ENCODE peak calls at places on chromosomes 5 and 9, in eight cellular contexts. One of them, this sample, is unnamed.

GRCh38 chr5:52786937-52787599 is 648 bp upstream of the ITGA1 start:
- DNase-seq in astrocyte of the spinal cord: peak
- DNase-seq in lung: peak
- DNase-seq in uterus: peak
- DNase-seq in GM23248: peak
- DNase-seq in neuronal stem cell: no peak
- DNase-seq in aorta: peak
- DNase-seq in gastrocnemius medialis: no peak
- DNase-seq in this sample: peak

GRCh38 chr5:107425541-107426031 is 245.2 kb downstream of the EFNA5 start:
- DNase-seq in neuronal stem cell: no peak
- DNase-seq in GM23248: peak
- DNase-seq in lung: no peak
- DNase-seq in uterus: no peak
- DNase-seq in gastrocnemius medialis: no peak
- DNase-seq in aorta: no peak
- DNase-seq in astrocyte of the spinal cord: peak
- DNase-seq in this sample: no peak

GRCh38 chr9:93090091-93090655 is 5.8 kb upstream of the CARD19 start:
- DNase-seq in gastrocnemius medialis: no peak
- DNase-seq in lung: no peak
- DNase-seq in GM23248: no peak
- DNase-seq in uterus: peak
- DNase-seq in neuronal stem cell: no peak
- DNase-seq in astrocyte of the spinal cord: no peak
- DNase-seq in aorta: peak
- DNase-seq in this sample: no peak

GRCh38 chr9:1759901-1760300 is 255.2 kb upstream of the SMARCA2 start:
- DNase-seq in gastrocnemius medialis: no peak
- DNase-seq in uterus: no peak
- DNase-seq in GM23248: no peak
- DNase-seq in aorta: no peak
- DNase-seq in neuronal stem cell: no peak
- DNase-seq in astrocyte of the spinal cord: no peak
- DNase-seq in lung: no peak
- DNase-seq in this sample: no peak

GRCh38 chr9:126301985-126302603 is 24.5 kb upstream of the MVB12B start:
- DNase-seq in aorta: no peak
- DNase-seq in gastrocnemius medialis: peak
- DNase-seq in GM23248: peak
- DNase-seq in lung: peak
- DNase-seq in neuronal stem cell: peak
- DNase-seq in astrocyte of the spinal cord: peak
- DNase-seq in uterus: peak
- DNase-seq in this sample: peak

GRCh38 chr9:91795500-91796241 is 154.4 kb downstream of the ROR2 start:
- DNase-seq in GM23248: peak
- DNase-seq in uterus: no peak
- DNase-seq in neuronal stem cell: no peak
- DNase-seq in lung: no peak
- DNase-seq in aorta: no peak
- DNase-seq in gastrocnemius medialis: no peak
- DNase-seq in astrocyte of the spinal cord: no peak
- DNase-seq in this sample: no peak

GRCh38 chr5:1515311-1515920 is 8.3 kb downstream of the LPCAT1 start:
- DNase-seq in astrocyte of the spinal cord: no peak
- DNase-seq in gastrocnemius medialis: no peak
- DNase-seq in uterus: peak
- DNase-seq in aorta: peak
- DNase-seq in GM23248: no peak
- DNase-seq in neuronal stem cell: no peak
- DNase-seq in lung: peak
- DNase-seq in this sample: peak

GRCh38 chr5:87132696-87133095 is 135.0 kb upstream of the RASA1 start:
- DNase-seq in astrocyte of the spinal cord: no peak
- DNase-seq in uterus: no peak
- DNase-seq in aorta: no peak
- DNase-seq in gastrocnemius medialis: no peak
- DNase-seq in GM23248: peak
- DNase-seq in neuronal stem cell: no peak
- DNase-seq in lung: no peak
- DNase-seq in this sample: no peak

GRCh38 chr9:115540091-115540490 is 422.1 kb upstream of the TNC start:
- DNase-seq in gastrocnemius medialis: no peak
- DNase-seq in astrocyte of the spinal cord: peak
- DNase-seq in lung: no peak
- DNase-seq in uterus: no peak
- DNase-seq in neuronal stem cell: no peak
- DNase-seq in GM23248: no peak
- DNase-seq in aorta: no peak
- DNase-seq in this sample: no peak

GRCh38 chr5:132260714-132261615 is 3.5 kb downstream of the PDLIM4 start:
- DNase-seq in uterus: peak
- DNase-seq in neuronal stem cell: no peak
- DNase-seq in aorta: peak
- DNase-seq in astrocyte of the spinal cord: peak
- DNase-seq in gastrocnemius medialis: no peak
- DNase-seq in GM23248: peak
- DNase-seq in lung: no peak
- DNase-seq in this sample: no peak

GRCh38 chr5:107153304-107153703 is 517.4 kb downstream of the EFNA5 start:
- DNase-seq in lung: no peak
- DNase-seq in astrocyte of the spinal cord: no peak
- DNase-seq in GM23248: no peak
- DNase-seq in neuronal stem cell: no peak
- DNase-seq in uterus: no peak
- DNase-seq in gastrocnemius medialis: no peak
- DNase-seq in aorta: no peak
- DNase-seq in this sample: no peak

GRCh38 chr5:150130493-150130922 is 25.1 kb downstream of the PDGFRB start:
- DNase-seq in uterus: no peak
- DNase-seq in GM23248: no peak
- DNase-seq in lung: no peak
- DNase-seq in neuronal stem cell: no peak
- DNase-seq in gastrocnemius medialis: no peak
- DNase-seq in aorta: no peak
- DNase-seq in astrocyte of the spinal cord: no peak
- DNase-seq in this sample: no peak

GRCh38 chr5:106415541-106415940 is 1255.2 kb downstream of the EFNA5 start:
- DNase-seq in neuronal stem cell: no peak
- DNase-seq in GM23248: peak
- DNase-seq in astrocyte of the spinal cord: peak
- DNase-seq in lung: no peak
- DNase-seq in aorta: no peak
- DNase-seq in gastrocnemius medialis: no peak
- DNase-seq in uterus: no peak
- DNase-seq in this sample: no peak

GRCh38 chr9:128787583-128788156 is 617 bp downstream of the TBC1D13 start:
- DNase-seq in lung: no peak
- DNase-seq in astrocyte of the spinal cord: no peak
- DNase-seq in neuronal stem cell: no peak
- DNase-seq in GM23248: peak
- DNase-seq in uterus: no peak
- DNase-seq in gastrocnemius medialis: no peak
- DNase-seq in aorta: no peak
- DNase-seq in this sample: no peak

GRCh38 chr5:137352095-137352494 is 147.0 kb downstream of the SPOCK1 start:
- DNase-seq in neuronal stem cell: no peak
- DNase-seq in astrocyte of the spinal cord: no peak
- DNase-seq in uterus: no peak
- DNase-seq in gastrocnemius medialis: no peak
- DNase-seq in GM23248: no peak
- DNase-seq in aorta: no peak
- DNase-seq in lung: no peak
- DNase-seq in this sample: no peak

GRCh38 chr5:148830220-148830619 is 3.8 kb downstream of the ADRB2 start:
- DNase-seq in astrocyte of the spinal cord: no peak
- DNase-seq in aorta: no peak
- DNase-seq in GM23248: no peak
- DNase-seq in gastrocnemius medialis: peak
- DNase-seq in neuronal stem cell: no peak
- DNase-seq in uterus: no peak
- DNase-seq in lung: no peak
- DNase-seq in this sample: no peak

GRCh38 chr5:179234563-179235135 is 110.6 kb downstream of the ADAMTS2 start:
- DNase-seq in gastrocnemius medialis: no peak
- DNase-seq in lung: no peak
- DNase-seq in neuronal stem cell: no peak
- DNase-seq in uterus: peak
- DNase-seq in GM23248: no peak
- DNase-seq in aorta: no peak
- DNase-seq in astrocyte of the spinal cord: no peak
- DNase-seq in this sample: no peak

GRCh38 chr5:139649082-139649991 is 1.2 kb downstream of the CXXC5 start:
- DNase-seq in uterus: no peak
- DNase-seq in GM23248: peak
- DNase-seq in gastrocnemius medialis: no peak
- DNase-seq in aorta: peak
- DNase-seq in neuronal stem cell: no peak
- DNase-seq in astrocyte of the spinal cord: peak
- DNase-seq in lung: no peak
- DNase-seq in this sample: no peak

GRCh38 chr5:179217356-179217755 is 127.9 kb downstream of the ADAMTS2 start:
- DNase-seq in GM23248: peak
- DNase-seq in gastrocnemius medialis: no peak
- DNase-seq in neuronal stem cell: no peak
- DNase-seq in aorta: no peak
- DNase-seq in astrocyte of the spinal cord: no peak
- DNase-seq in lung: no peak
- DNase-seq in uterus: no peak
- DNase-seq in this sample: no peak

GRCh38 chr5:38742821-38743220 is 103.0 kb upstream of the OSMR start:
- DNase-seq in astrocyte of the spinal cord: no peak
- DNase-seq in uterus: no peak
- DNase-seq in neuronal stem cell: no peak
- DNase-seq in lung: no peak
- DNase-seq in gastrocnemius medialis: no peak
- DNase-seq in GM23248: no peak
- DNase-seq in aorta: no peak
- DNase-seq in this sample: no peak
- H3K4me3 ChIP-seq in astrocyte of the spinal cord: no peak
- H3K4me3 ChIP-seq in uterus: no peak
- H3K4me3 ChIP-seq in neuronal stem cell: no peak
- H3K4me3 ChIP-seq in lung: no peak
- H3K4me3 ChIP-seq in gastrocnemius medialis: no peak
- H3K4me3 ChIP-seq in GM23248: no peak
- H3K4me3 ChIP-seq in aorta: no peak
- H3K4me3 ChIP-seq in this sample: no peak

GRCh38 chr9:117414220-117414905 is 494 bp downstream of the ASTN2 start:
- DNase-seq in lung: no peak
- DNase-seq in GM23248: peak
- DNase-seq in uterus: no peak
- DNase-seq in aorta: peak
- DNase-seq in neuronal stem cell: no peak
- DNase-seq in astrocyte of the spinal cord: no peak
- DNase-seq in gastrocnemius medialis: no peak
- DNase-seq in this sample: no peak

GRCh38 chr9:117412006-117412715 is 2.7 kb downstream of the ASTN2 start:
- DNase-seq in lung: no peak
- DNase-seq in gastrocnemius medialis: no peak
- DNase-seq in neuronal stem cell: no peak
- DNase-seq in GM23248: no peak
- DNase-seq in uterus: no peak
- DNase-seq in aorta: no peak
- DNase-seq in astrocyte of the spinal cord: no peak
- DNase-seq in this sample: no peak

GRCh38 chr9:117412841-117413240 is 2.0 kb downstream of the ASTN2 start:
- DNase-seq in GM23248: no peak
- DNase-seq in astrocyte of the spinal cord: no peak
- DNase-seq in uterus: no peak
- DNase-seq in gastrocnemius medialis: no peak
- DNase-seq in neuronal stem cell: no peak
- DNase-seq in lung: no peak
- DNase-seq in aorta: no peak
- DNase-seq in this sample: no peak

GRCh38 chr9:117414906-117415583 is at the start of gene ASTN2:
- DNase-seq in GM23248: no peak
- DNase-seq in lung: no peak
- DNase-seq in uterus: no peak
- DNase-seq in neuronal stem cell: peak
- DNase-seq in aorta: peak
- DNase-seq in gastrocnemius medialis: no peak
- DNase-seq in astrocyte of the spinal cord: no peak
- DNase-seq in this sample: no peak

GRCh38 chr9:117413346-117414219 is 1.3 kb downstream of the ASTN2 start:
- DNase-seq in lung: no peak
- DNase-seq in astrocyte of the spinal cord: no peak
- DNase-seq in aorta: no peak
- DNase-seq in gastrocnemius medialis: no peak
- DNase-seq in GM23248: no peak
- DNase-seq in neuronal stem cell: peak
- DNase-seq in uterus: no peak
- DNase-seq in this sample: no peak
- H3K4me3 ChIP-seq in lung: no peak
- H3K4me3 ChIP-seq in astrocyte of the spinal cord: no peak
- H3K4me3 ChIP-seq in aorta: no peak
- H3K4me3 ChIP-seq in gastrocnemius medialis: peak
- H3K4me3 ChIP-seq in GM23248: peak
- H3K4me3 ChIP-seq in neuronal stem cell: no peak
- H3K4me3 ChIP-seq in uterus: no peak
- H3K4me3 ChIP-seq in this sample: no peak

GRCh38 chr9:70566066-70566465 is 151.6 kb upstream of the KLF9 start:
- DNase-seq in aorta: no peak
- DNase-seq in astrocyte of the spinal cord: no peak
- DNase-seq in lung: no peak
- DNase-seq in neuronal stem cell: no peak
- DNase-seq in GM23248: no peak
- DNase-seq in uterus: no peak
- DNase-seq in gastrocnemius medialis: no peak
- DNase-seq in this sample: no peak

GRCh38 chr9:70564464-70565190 is 150.2 kb upstream of the KLF9 start:
- DNase-seq in uterus: no peak
- DNase-seq in GM23248: no peak
- DNase-seq in gastrocnemius medialis: no peak
- DNase-seq in aorta: no peak
- DNase-seq in neuronal stem cell: no peak
- DNase-seq in astrocyte of the spinal cord: no peak
- DNase-seq in lung: no peak
- DNase-seq in this sample: no peak

GRCh38 chr9:70563010-70563409 is 148.6 kb upstream of the KLF9 start:
- DNase-seq in GM23248: no peak
- DNase-seq in neuronal stem cell: no peak
- DNase-seq in uterus: no peak
- DNase-seq in aorta: no peak
- DNase-seq in astrocyte of the spinal cord: no peak
- DNase-seq in gastrocnemius medialis: no peak
- DNase-seq in lung: no peak
- DNase-seq in this sample: no peak

GRCh38 chr9:70561805-70562395 is 147.4 kb upstream of the KLF9 start:
- DNase-seq in gastrocnemius medialis: no peak
- DNase-seq in aorta: no peak
- DNase-seq in GM23248: no peak
- DNase-seq in lung: no peak
- DNase-seq in astrocyte of the spinal cord: no peak
- DNase-seq in uterus: no peak
- DNase-seq in neuronal stem cell: no peak
- DNase-seq in this sample: no peak

GRCh38 chr9:70563437-70564204 is 149.2 kb upstream of the KLF9 start:
- DNase-seq in aorta: peak
- DNase-seq in astrocyte of the spinal cord: peak
- DNase-seq in GM23248: peak
- DNase-seq in neuronal stem cell: no peak
- DNase-seq in gastrocnemius medialis: no peak
- DNase-seq in lung: no peak
- DNase-seq in uterus: no peak
- DNase-seq in this sample: peak
- H3K4me3 ChIP-seq in aorta: no peak
- H3K4me3 ChIP-seq in astrocyte of the spinal cord: no peak
- H3K4me3 ChIP-seq in GM23248: peak
- H3K4me3 ChIP-seq in neuronal stem cell: no peak
- H3K4me3 ChIP-seq in gastrocnemius medialis: no peak
- H3K4me3 ChIP-seq in lung: no peak
- H3K4me3 ChIP-seq in uterus: no peak
- H3K4me3 ChIP-seq in this sample: peak

GRCh38 chr5:130158036-130158435 is 253.8 kb downstream of the CHSY3 start:
- DNase-seq in aorta: no peak
- DNase-seq in uterus: no peak
- DNase-seq in GM23248: no peak
- DNase-seq in lung: no peak
- DNase-seq in astrocyte of the spinal cord: no peak
- DNase-seq in neuronal stem cell: no peak
- DNase-seq in gastrocnemius medialis: no peak
- DNase-seq in this sample: no peak
- H3K4me3 ChIP-seq in aorta: no peak
- H3K4me3 ChIP-seq in uterus: no peak
- H3K4me3 ChIP-seq in GM23248: no peak
- H3K4me3 ChIP-seq in lung: no peak
- H3K4me3 ChIP-seq in astrocyte of the spinal cord: no peak
- H3K4me3 ChIP-seq in neuronal stem cell: no peak
- H3K4me3 ChIP-seq in gastrocnemius medialis: no peak
- H3K4me3 ChIP-seq in this sample: no peak